ENCODE peak calls at places on chromosome 22, in four cellular contexts. One of them, this sample, is unnamed.

GRCh38 chr22:45072322-45072903 is 62.6 kb upstream of the PHF21B start:
- DNase-seq in GM12865: no peak
- DNase-seq in Caco-2: peak
- DNase-seq in brain microvascular endothelial cell: peak
- DNase-seq in this sample: no peak

GRCh38 chr22:48373626-48374173 is 1454.0 kb downstream of the BRD1 start:
- DNase-seq in GM12865: no peak
- DNase-seq in Caco-2: no peak
- DNase-seq in brain microvascular endothelial cell: no peak
- DNase-seq in this sample: no peak

GRCh38 chr22:44627521-44628139 is 74.4 kb upstream of the PRR5 start:
- DNase-seq in GM12865: no peak
- DNase-seq in Caco-2: no peak
- DNase-seq in brain microvascular endothelial cell: no peak
- DNase-seq in this sample: no peak

GRCh38 chr22:31248965-31249940 is 37.2 kb downstream of the LIMK2 start:
- DNase-seq in GM12865: no peak
- DNase-seq in Caco-2: peak
- DNase-seq in brain microvascular endothelial cell: no peak
- DNase-seq in this sample: no peak

GRCh38 chr22:43796567-43796966 is 15.5 kb downstream of the EFCAB6 start:
- DNase-seq in GM12865: no peak
- DNase-seq in Caco-2: no peak
- DNase-seq in brain microvascular endothelial cell: peak
- DNase-seq in this sample: peak

GRCh38 chr22:48475661-48476345 is 1351.9 kb downstream of the BRD1 start:
- DNase-seq in GM12865: no peak
- DNase-seq in Caco-2: no peak
- DNase-seq in brain microvascular endothelial cell: no peak
- DNase-seq in this sample: no peak

GRCh38 chr22:21727768-21728167 is 7.8 kb downstream of the YPEL1 start:
- DNase-seq in GM12865: no peak
- DNase-seq in Caco-2: no peak
- DNase-seq in brain microvascular endothelial cell: no peak
- DNase-seq in this sample: no peak

GRCh38 chr22:48951836-48952235 is 875.8 kb downstream of the BRD1 start:
- DNase-seq in GM12865: no peak
- DNase-seq in Caco-2: no peak
- DNase-seq in brain microvascular endothelial cell: no peak
- DNase-seq in this sample: no peak

GRCh38 chr22:41286639-41287091 is 678 bp upstream of the RANGAP1 start:
- DNase-seq in GM12865: peak
- DNase-seq in Caco-2: no peak
- DNase-seq in brain microvascular endothelial cell: peak
- DNase-seq in this sample: no peak

GRCh38 chr22:35330258-35330861 is 30.7 kb downstream of the TOM1 start:
- DNase-seq in GM12865: peak
- DNase-seq in Caco-2: no peak
- DNase-seq in brain microvascular endothelial cell: peak
- DNase-seq in this sample: no peak

GRCh38 chr22:48943567-48944432 is 883.9 kb downstream of the BRD1 start:
- DNase-seq in GM12865: no peak
- DNase-seq in Caco-2: peak
- DNase-seq in brain microvascular endothelial cell: no peak
- DNase-seq in this sample: no peak

GRCh38 chr22:36194971-36195370 is 6.6 kb downstream of the APOL4 start:
- DNase-seq in GM12865: peak
- DNase-seq in Caco-2: peak
- DNase-seq in brain microvascular endothelial cell: peak
- DNase-seq in this sample: no peak

GRCh38 chr22:38751422-38752346 is 4.1 kb downstream of the SUN2 start:
- DNase-seq in GM12865: peak
- DNase-seq in Caco-2: no peak
- DNase-seq in brain microvascular endothelial cell: no peak
- DNase-seq in this sample: peak

GRCh38 chr22:33271390-33272161 is 213.4 kb upstream of the SYN3 start:
- DNase-seq in GM12865: peak
- DNase-seq in Caco-2: no peak
- DNase-seq in brain microvascular endothelial cell: peak
- DNase-seq in this sample: peak
- TF ChIP-seq CTCF in GM12865: no peak
- TF ChIP-seq CTCF in Caco-2: no peak
- TF ChIP-seq CTCF in brain microvascular endothelial cell: no peak
- TF ChIP-seq CTCF in this sample: peak

GRCh38 chr22:19176732-19177131 is 1.8 kb downstream of the SLC25A1 start:
- DNase-seq in GM12865: no peak
- DNase-seq in Caco-2: no peak
- DNase-seq in brain microvascular endothelial cell: no peak
- DNase-seq in this sample: no peak
- H3K4me3 ChIP-seq in GM12865: no peak
- H3K4me3 ChIP-seq in Caco-2: peak
- H3K4me3 ChIP-seq in brain microvascular endothelial cell: peak
- H3K4me3 ChIP-seq in this sample: peak

GRCh38 chr22:27317156-27317555 is 484.4 kb downstream of the MN1 start:
- DNase-seq in GM12865: no peak
- DNase-seq in Caco-2: no peak
- DNase-seq in brain microvascular endothelial cell: no peak
- DNase-seq in this sample: no peak
- TF ChIP-seq CTCF in GM12865: no peak
- TF ChIP-seq CTCF in Caco-2: no peak
- TF ChIP-seq CTCF in brain microvascular endothelial cell: peak
- TF ChIP-seq CTCF in this sample: no peak

DNA sequence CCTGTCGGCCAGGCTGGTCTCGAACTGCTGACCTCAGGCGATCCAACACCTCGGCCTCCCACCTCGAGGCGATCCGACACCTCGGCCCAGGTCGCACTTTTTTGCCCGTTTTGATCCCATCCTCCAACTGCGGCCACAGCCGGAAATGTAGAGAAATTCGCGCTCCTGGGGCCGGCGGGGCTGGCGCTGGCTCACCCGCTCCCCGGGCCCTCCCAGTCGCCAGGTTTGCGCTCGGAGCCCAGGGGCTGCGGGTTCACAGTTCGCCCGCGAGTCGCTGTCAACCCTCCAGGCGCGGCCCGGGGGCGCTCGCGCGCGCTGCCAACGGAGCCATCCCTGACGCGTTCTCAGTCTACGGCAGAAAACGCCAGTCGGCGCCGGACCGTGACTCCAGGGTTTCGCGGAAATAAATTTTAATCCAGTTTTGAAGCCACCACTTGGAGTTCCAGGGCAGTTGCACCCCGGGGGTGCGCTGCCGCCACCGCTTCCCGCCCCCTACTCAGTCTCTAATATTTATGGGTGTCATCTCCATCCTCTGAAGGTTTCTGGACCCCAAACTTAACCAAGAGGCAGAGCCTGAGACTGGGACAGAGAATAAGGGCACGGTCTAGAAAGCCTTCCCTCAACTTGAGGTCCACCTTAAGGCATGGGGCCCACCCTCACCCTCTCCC is 1.5 kb upstream of the KLHDC7B start:
- DNase-seq in GM12865: peak
- DNase-seq in Caco-2: no peak
- DNase-seq in brain microvascular endothelial cell: peak
- DNase-seq in this sample: no peak
- H3K4me3 ChIP-seq in GM12865: no peak
- H3K4me3 ChIP-seq in Caco-2: no peak
- H3K4me3 ChIP-seq in brain microvascular endothelial cell: peak
- H3K4me3 ChIP-seq in this sample: no peak

GRCh38 chr22:20239063-20239950 is 28.8 kb downstream of the RTN4R start:
- DNase-seq in GM12865: no peak
- DNase-seq in Caco-2: no peak
- DNase-seq in brain microvascular endothelial cell: no peak
- DNase-seq in this sample: no peak

GRCh38 chr22:20240900-20241299 is 27.2 kb downstream of the RTN4R start:
- DNase-seq in GM12865: no peak
- DNase-seq in Caco-2: no peak
- DNase-seq in brain microvascular endothelial cell: no peak
- DNase-seq in this sample: no peak

GRCh38 chr22:20237480-20238440 is 30.4 kb downstream of the RTN4R start:
- DNase-seq in GM12865: no peak
- DNase-seq in Caco-2: no peak
- DNase-seq in brain microvascular endothelial cell: no peak
- DNase-seq in this sample: no peak

GRCh38 chr22:20239951-20240773 is 28.0 kb downstream of the RTN4R start:
- DNase-seq in GM12865: no peak
- DNase-seq in Caco-2: no peak
- DNase-seq in brain microvascular endothelial cell: no peak
- DNase-seq in this sample: no peak

DNA sequence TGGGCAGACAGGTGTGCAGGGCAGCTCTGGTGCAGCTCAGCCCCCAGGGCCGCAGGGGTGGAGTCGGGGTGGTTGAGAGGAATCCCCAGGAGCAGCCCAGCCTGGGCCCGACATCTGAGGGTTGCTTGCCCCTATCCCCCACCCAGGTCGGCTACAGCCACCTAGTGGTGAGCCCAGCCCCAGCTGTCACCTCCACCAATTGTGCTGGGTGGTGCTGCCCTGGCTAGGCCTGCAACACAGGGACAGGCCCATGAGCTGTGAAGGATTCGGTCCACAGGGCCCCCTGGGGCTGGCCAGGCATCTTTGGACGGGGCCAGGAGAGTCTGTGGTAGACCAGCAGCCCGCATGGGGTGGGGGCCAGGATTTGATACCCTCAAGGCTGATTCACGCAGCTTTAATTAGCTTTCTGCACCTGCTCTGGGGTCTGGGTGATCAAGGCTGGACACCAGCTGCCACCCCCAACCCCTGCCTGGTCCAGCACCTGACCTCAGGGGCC is 29.5 kb downstream of the RTN4R start:
- DNase-seq in GM12865: peak
- DNase-seq in Caco-2: peak
- DNase-seq in brain microvascular endothelial cell: no peak
- DNase-seq in this sample: no peak
- TF ChIP-seq CTCF in GM12865: peak
- TF ChIP-seq CTCF in Caco-2: peak
- TF ChIP-seq CTCF in brain microvascular endothelial cell: peak
- TF ChIP-seq CTCF in this sample: peak

GRCh38 chr22:17369553-17370035 is 334 bp downstream of the CECR2 start:
- DNase-seq in GM12865: peak
- DNase-seq in Caco-2: peak
- DNase-seq in brain microvascular endothelial cell: no peak
- DNase-seq in this sample: no peak

GRCh38 chr22:17370036-17370765 is 941 bp downstream of the CECR2 start:
- DNase-seq in GM12865: no peak
- DNase-seq in Caco-2: no peak
- DNase-seq in brain microvascular endothelial cell: no peak
- DNase-seq in this sample: no peak

GRCh38 chr22:17370766-17371181 is 1.5 kb downstream of the CECR2 start:
- DNase-seq in GM12865: no peak
- DNase-seq in Caco-2: no peak
- DNase-seq in brain microvascular endothelial cell: no peak
- DNase-seq in this sample: no peak

GRCh38 chr22:17373839-17374238 is 4.6 kb downstream of the CECR2 start:
- DNase-seq in GM12865: no peak
- DNase-seq in Caco-2: no peak
- DNase-seq in brain microvascular endothelial cell: no peak
- DNase-seq in this sample: no peak

GRCh38 chr22:17371446-17371845 is 2.2 kb downstream of the CECR2 start:
- DNase-seq in GM12865: no peak
- DNase-seq in Caco-2: no peak
- DNase-seq in brain microvascular endothelial cell: no peak
- DNase-seq in this sample: no peak
- H3K4me3 ChIP-seq in GM12865: no peak
- H3K4me3 ChIP-seq in Caco-2: no peak
- H3K4me3 ChIP-seq in brain microvascular endothelial cell: no peak
- H3K4me3 ChIP-seq in this sample: no peak

DNA sequence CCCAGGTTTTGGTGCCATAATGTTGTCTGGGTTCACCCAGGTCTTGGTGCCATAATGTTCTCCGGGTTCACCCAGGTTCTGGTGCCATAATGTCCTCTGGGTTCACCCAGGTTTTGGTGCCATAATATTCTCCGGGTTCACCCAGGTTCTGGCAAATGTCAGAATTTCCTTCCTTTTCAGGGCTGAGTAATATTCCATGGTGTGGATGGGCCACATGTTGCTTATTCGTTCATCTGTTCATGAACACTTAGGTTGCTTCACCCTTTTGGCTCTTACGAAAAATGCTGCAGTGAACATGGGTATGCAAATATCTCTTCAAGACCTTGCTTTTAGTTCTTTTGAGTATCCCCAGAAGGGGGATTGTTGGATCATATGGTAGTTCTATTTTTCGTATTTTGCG is 15.1 kb upstream of the GRAMD4 start:
- DNase-seq in GM12865: no peak
- DNase-seq in Caco-2: no peak
- DNase-seq in brain microvascular endothelial cell: no peak
- DNase-seq in this sample: no peak
- TF ChIP-seq CTCF in GM12865: no peak
- TF ChIP-seq CTCF in Caco-2: no peak
- TF ChIP-seq CTCF in brain microvascular endothelial cell: no peak
- TF ChIP-seq CTCF in this sample: no peak

This sample was measured in LNCaP clone FGC.